ENCODE peak calls at places on chromosome 12, in ten cellular contexts. C, P, E, G, K, A, N, Y, Q and M are unnamed samples.

GRCh38 chr12:27285395-27285794 is 41.3 kb downstream of the STK38L start:
- DNase-seq in C (peak; percentile 10), P (no peak), E (peak; percentile 23), G (no peak), K (no peak), A (no peak), N (no peak), Y (no peak), Q (no peak), M (no peak)

GRCh38 chr12:52673713-52674415 is 6.3 kb downstream of the KRT1 start:
- DNase-seq in C (no peak), P (no peak), E (no peak), G (no peak), K (no peak), A (no peak), N (no peak), Y (no peak), Q (no peak), M (no peak)

GRCh38 chr12:55715169-55715764 is 579 bp upstream of the BLOC1S1 start:
- DNase-seq in C (no peak), P (no peak), E (no peak), G (no peak), K (no peak), A (no peak), N (no peak), Y (no peak), Q (no peak), M (no peak)

GRCh38 chr12:3035815-3036702 is 41.1 kb upstream of the TSPAN9 start:
- DNase-seq in C (peak; percentile 78), P (peak; percentile 86), E (no peak), G (peak; percentile 51), K (no peak), A (no peak), N (no peak), Y (no peak), Q (no peak), M (no peak)

GRCh38 chr12:104201238-104202001 is 14.2 kb upstream of the TXNRD1 start:
- DNase-seq in C (peak; percentile 77), P (peak; percentile 4), E (peak; percentile 63), G (peak; percentile 8), K (peak; percentile 31), A (no peak), N (peak; percentile 40), Y (peak; percentile 48), Q (peak; percentile 38), M (peak; percentile 57)

GRCh38 chr12:97312570-97313135 is 150.0 kb upstream of the RMST start:
- DNase-seq in C (no peak), P (no peak), E (no peak), G (no peak), K (no peak), A (no peak), N (no peak), Y (no peak), Q (no peak), M (no peak)

GRCh38 chr12:94614288-94614721 is 36.1 kb downstream of the TMCC3 start:
- DNase-seq in C (peak; percentile 85), P (peak; percentile 32), E (no peak), G (no peak), K (no peak), A (no peak), N (peak; percentile 30), Y (no peak), Q (no peak), M (no peak)

GRCh38 chr12:6063379-6063735 is 61.1 kb downstream of the VWF start:
- DNase-seq in C (no peak), P (no peak), E (no peak), G (peak; percentile 53), K (no peak), A (no peak), N (no peak), Y (no peak), Q (no peak), M (no peak)

GRCh38 chr12:123083661-123084571 is 67.0 kb downstream of the PITPNM2 start:
- DNase-seq in C (no peak), P (no peak), E (no peak), G (no peak), K (no peak), A (no peak), N (no peak), Y (no peak), Q (no peak), M (peak; percentile 52)

GRCh38 chr12:92654929-92655328 is 47.9 kb upstream of the PLEKHG7 start:
- DNase-seq in C (no peak), P (no peak), E (no peak), G (no peak), K (no peak), A (no peak), N (no peak), Y (no peak), Q (no peak), M (no peak)

GRCh38 chr12:54021432-54022013 is 6.7 kb upstream of the HOXC6 start:
- DNase-seq in C (peak; percentile 74), P (no peak), E (no peak), G (no peak), K (no peak), A (peak; percentile 43), N (peak; percentile 66), Y (no peak), Q (no peak), M (no peak)

GRCh38 chr12:48420031-48420775 is 52.2 kb upstream of the ANP32D start:
- DNase-seq in C (peak; percentile 55), P (no peak), E (no peak), G (no peak), K (no peak), A (no peak), N (no peak), Y (no peak), Q (no peak), M (no peak)

GRCh38 chr12:2239376-2240010 is 186.7 kb downstream of the CACNA1C start:
- DNase-seq in C (no peak), P (peak; percentile 12), E (no peak), G (no peak), K (no peak), A (peak; percentile 20), N (no peak), Y (no peak), Q (no peak), M (no peak)

GRCh38 chr12:62698701-62699101 is 232.1 kb downstream of the MON2 start:
- DNase-seq in C (no peak), P (no peak), E (peak; percentile 72), G (no peak), K (no peak), A (no peak), N (no peak), Y (no peak), Q (no peak), M (no peak)

GRCh38 chr12:114311966-114312365 is 94.0 kb downstream of the TBX5 start:
- DNase-seq in C (no peak), P (peak; percentile 18), E (peak; percentile 77), G (no peak), K (no peak), A (no peak), N (no peak), Y (no peak), Q (no peak), M (no peak)

GRCh38 chr12:110102255-110102654 is 21.9 kb upstream of the IFT81 start:
- DNase-seq in C (peak; percentile 68), P (peak; percentile 5), E (peak; percentile 92), G (no peak), K (no peak), A (no peak), N (peak; percentile 32), Y (peak; percentile 15), Q (no peak), M (no peak)

GRCh38 chr12:55995366-55995765 is 1.7 kb upstream of the SUOX start:
- DNase-seq in C (no peak), P (no peak), E (no peak), G (no peak), K (no peak), A (no peak), N (no peak), Y (no peak), Q (no peak), M (no peak)

GRCh38 chr12:127607146-127607725 is 659.7 kb upstream of the TMEM132C start:
- DNase-seq in C (no peak), P (no peak), E (no peak), G (no peak), K (no peak), A (no peak), N (no peak), Y (no peak), Q (no peak), M (no peak)

GRCh38 chr12:56293785-56294184 is 6.3 kb downstream of the CS start:
- DNase-seq in C (no peak), P (no peak), E (no peak), G (no peak), K (no peak), A (no peak), N (no peak), Y (no peak), Q (no peak), M (no peak)

GRCh38 chr12:120584343-120585149 is 3.3 kb upstream of the POP5 start:
- DNase-seq in C (peak; percentile 88), P (peak; percentile 46), E (no peak), G (peak; percentile 21), K (peak; percentile 32), A (peak; percentile 21), N (peak; percentile 67), Y (peak; percentile 39), Q (peak; percentile 41), M (peak; percentile 48)

GRCh38 chr12:77575376-77575775 is 255.3 kb upstream of the NAV3 start:
- DNase-seq in C (no peak), P (no peak), E (no peak), G (no peak), K (no peak), A (no peak), N (no peak), Y (no peak), Q (no peak), M (no peak)

GRCh38 chr12:3256103-3256551 is 178.9 kb downstream of the TSPAN9 start:
- DNase-seq in C (no peak), P (no peak), E (no peak), G (no peak), K (no peak), A (no peak), N (no peak), Y (no peak), Q (no peak), M (no peak)

GRCh38 chr12:116130431-116130830 is 147.1 kb downstream of the MED13L start:
- DNase-seq in C (no peak), P (no peak), E (no peak), G (no peak), K (no peak), A (no peak), N (no peak), Y (no peak), Q (no peak), M (no peak)

GRCh38 chr12:112948806-112949205 is 10.5 kb downstream of the OAS3 start:
- DNase-seq in C (no peak), P (no peak), E (no peak), G (no peak), K (no peak), A (no peak), N (no peak), Y (no peak), Q (no peak), M (no peak)

GRCh38 chr12:27615331-27615891 is 80.8 kb upstream of the REP15 start:
- DNase-seq in C (no peak), P (no peak), E (peak; percentile 42), G (no peak), K (no peak), A (no peak), N (no peak), Y (no peak), Q (no peak), M (no peak)

GRCh38 chr12:53313996-53314395 is 7.4 kb downstream of the AAAS start:
- DNase-seq in C (no peak), P (no peak), E (no peak), G (no peak), K (no peak), A (no peak), N (no peak), Y (no peak), Q (no peak), M (no peak)

GRCh38 chr12:85016423-85016822 is 19.7 kb downstream of the TSPAN19 start:
- DNase-seq in C (no peak), P (peak; percentile 20), E (peak; percentile 91), G (peak; percentile 12), K (no peak), A (no peak), N (no peak), Y (no peak), Q (no peak), M (no peak)

GRCh38 chr12:70560671-70561070 is 76.6 kb downstream of the PTPRB start:
- DNase-seq in C (no peak), P (no peak), E (no peak), G (no peak), K (no peak), A (no peak), N (no peak), Y (no peak), Q (no peak), M (no peak)